ENCODE peak calls at places on chromosomes 2 and 18, in nine cellular contexts. W is AG09309, G is EL, C is gastrocnemius medialis, Y is ELF-1, B is K562, T is astrocyte, A is AG10803, S is kidney glomerular epithelial cell. M is an unnamed sample.

GRCh38 chr2:27407798-27408491 is 1.4 kb downstream of the PPM1G start:
- DNase-seq in A (peak), C (no peak), B (peak), G (peak), T (peak), W (no peak), Y (peak), S (peak), M (no peak)

GRCh38 chr2:55936351-55936750 is 12.8 kb upstream of the EFEMP1 start:
- DNase-seq in B (no peak), C (no peak), T (peak), S (no peak), Y (no peak), A (no peak), G (no peak), W (no peak), M (no peak)

GRCh38 chr2:236614566-236614965 is 44.9 kb downstream of the ACKR3 start:
- DNase-seq in C (no peak), T (no peak), G (no peak), B (no peak), S (no peak), A (no peak), Y (no peak), W (no peak), M (no peak)

GRCh38 chr2:205706769-205707375 is 24.6 kb downstream of the NRP2 start:
- DNase-seq in W (no peak), S (peak), Y (peak), T (peak), A (peak), G (peak), C (peak), B (no peak), M (no peak)

GRCh38 chr2:72165792-72166191 is 18.1 kb upstream of the CYP26B1 start:
- DNase-seq in B (no peak), S (no peak), C (no peak), A (peak), T (peak), Y (no peak), W (no peak), G (peak), M (no peak)

GRCh38 chr2:6358985-6359384 is 506.7 kb downstream of the CMPK2 start:
- DNase-seq in B (no peak), W (no peak), A (no peak), C (peak), S (no peak), Y (no peak), G (no peak), T (no peak), M (no peak)

GRCh38 chr2:200219400-200220113 is 86.9 kb upstream of the SPATS2L start:
- DNase-seq in W (no peak), B (no peak), A (no peak), S (no peak), T (no peak), C (no peak), Y (no peak), G (no peak), M (no peak)

GRCh38 chr2:132416080-132416911 is at the start of gene GPR39:
- DNase-seq in T (peak), W (peak), G (peak), Y (peak), B (peak), S (peak), A (peak), C (peak), M (peak)

GRCh38 chr2:172109670-172110421 is 7.1 kb upstream of the DLX2 start:
- DNase-seq in T (no peak), C (no peak), S (no peak), Y (peak), A (no peak), W (no peak), G (no peak), B (no peak), M (no peak)

GRCh38 chr18:63320690-63321265 is 1.2 kb upstream of the BCL2 start:
- DNase-seq in G (peak), Y (peak), W (no peak), C (peak), T (peak), B (peak), S (no peak), A (no peak), M (no peak)

GRCh38 chr2:71223767-71224333 is 3.1 kb downstream of the PAIP2B start:
- DNase-seq in A (peak), Y (peak), B (peak), C (peak), G (peak), S (peak), T (peak), W (no peak), M (peak)

GRCh38 chr18:2982452-2983172 is 30.3 kb downstream of the LPIN2 start:
- DNase-seq in G (peak), B (no peak), C (no peak), Y (no peak), A (no peak), W (no peak), T (no peak), S (no peak), M (no peak)

GRCh38 chr2:113977660-113978523 is 88.0 kb downstream of the ACTR3 start:
- DNase-seq in W (no peak), Y (peak), G (no peak), C (no peak), A (peak), B (no peak), S (peak), T (peak), M (no peak)

GRCh38 chr18:47215554-47216138 is 35.8 kb downstream of the SKOR2 start:
- DNase-seq in G (peak), W (peak), S (peak), C (no peak), T (peak), A (peak), B (peak), Y (peak), M (no peak)

GRCh38 chr2:143525536-143525935 is 396.3 kb downstream of the ARHGAP15 start:
- DNase-seq in A (no peak), B (no peak), T (no peak), G (no peak), W (no peak), S (no peak), C (no peak), Y (no peak), M (no peak)

M was measured in Panc1.